ENCODE peak calls at places on chromosome 6, in five cellular contexts. P, G, K, L and O are unnamed samples.

GRCh38 chr6:41302638-41303037 is 16.2 kb upstream of the TREM1 start:
- DNase-seq in P (no peak), G (no peak), K (no peak), L (no peak), O (no peak)

GRCh38 chr6:82283771-82284420 is 36.4 kb upstream of the IBTK start:
- DNase-seq in P (no peak), G (no peak), K (no peak), L (no peak), O (no peak)

GRCh38 chr6:74479420-74479819 is 726.4 kb downstream of the COL12A1 start:
- DNase-seq in P (no peak), G (no peak), K (no peak), L (no peak), O (no peak)

GRCh38 chr6:21135484-21136005 is 458.0 kb upstream of the SOX4 start:
- DNase-seq in P (no peak), G (no peak), K (no peak), L (no peak), O (no peak)

GRCh38 chr6:15499591-15499990 is 163.2 kb downstream of the DTNBP1 start:
- DNase-seq in P (no peak), G (no peak), K (no peak), L (no peak), O (no peak)

GRCh38 chr6:57173056-57173885 is 1.1 kb downstream of the BAG2 start:
- DNase-seq in P (peak; percentile 24), G (no peak), K (peak; percentile 59), L (no peak), O (peak; percentile 36)

GRCh38 chr6:45377555-45378323 is at the start of gene SUPT3H:
- DNase-seq in P (peak; percentile 93), G (peak; percentile 94), K (peak; percentile 99), L (peak; percentile 56), O (peak; percentile 95)

GRCh38 chr6:74480561-74480960 is 725.3 kb downstream of the COL12A1 start:
- DNase-seq in P (peak; percentile 50), G (no peak), K (no peak), L (no peak), O (no peak)

GRCh38 chr6:156912431-156912830 is 135.3 kb downstream of the ARID1B start:
- DNase-seq in P (no peak), G (no peak), K (peak; percentile 42), L (no peak), O (peak; percentile 44)

GRCh38 chr6:100979269-100979668 is 98.1 kb upstream of the ASCC3 start:
- DNase-seq in P (no peak), G (no peak), K (no peak), L (no peak), O (no peak)

GRCh38 chr6:36616888-36617521 is 22.8 kb downstream of the SRSF3 start:
- DNase-seq in P (no peak), G (peak; percentile 82), K (no peak), L (no peak), O (peak; percentile 87)

GRCh38 chr6:16432075-16433032 is 194.0 kb downstream of the GMPR start:
- DNase-seq in P (peak; percentile 83), G (no peak), K (no peak), L (peak; percentile 77), O (no peak)

GRCh38 chr6:80269331-80269730 is 162.9 kb downstream of the BCKDHB start:
- DNase-seq in P (no peak), G (no peak), K (no peak), L (no peak), O (no peak)

GRCh38 chr6:36368921-36369880 is 18.3 kb downstream of the ETV7 start:
- DNase-seq in P (peak; percentile 83), G (no peak), K (peak; percentile 33), L (no peak), O (no peak)

GRCh38 chr6:107743311-107743710 is 80.8 kb downstream of the SCML4 start:
- DNase-seq in P (no peak), G (no peak), K (no peak), L (no peak), O (no peak)

GRCh38 chr6:21189721-21190120 is 403.8 kb upstream of the SOX4 start:
- DNase-seq in P (no peak), G (no peak), K (no peak), L (no peak), O (no peak)

GRCh38 chr6:47146426-47147174 is 104.5 kb upstream of the ADGRF1 start:
- DNase-seq in P (peak; percentile 43), G (no peak), K (no peak), L (no peak), O (no peak)

GRCh38 chr6:74834967-74835366 is 370.9 kb downstream of the COL12A1 start:
- DNase-seq in P (no peak), G (no peak), K (no peak), L (no peak), O (no peak)

GRCh38 chr6:44190712-44191111 is 26.0 kb upstream of the MYMX start:
- DNase-seq in P (no peak), G (no peak), K (no peak), L (peak; percentile 27), O (no peak)

GRCh38 chr6:3382399-3383279 is 74.2 kb downstream of the SLC22A23 start:
- DNase-seq in P (peak; percentile 14), G (peak; percentile 53), K (peak; percentile 51), L (no peak), O (no peak)

GRCh38 chr6:105409734-105410133 is 6.9 kb upstream of the PREP start:
- DNase-seq in P (no peak), G (no peak), K (no peak), L (no peak), O (no peak)

GRCh38 chr6:125102411-125102810 is 51.2 kb upstream of the TPD52L1 start:
- DNase-seq in P (peak; percentile 10), G (no peak), K (no peak), L (no peak), O (no peak)

GRCh38 chr6:100891079-100891478 is 9.9 kb upstream of the ASCC3 start:
- DNase-seq in P (no peak), G (no peak), K (no peak), L (no peak), O (peak; percentile 8)

GRCh38 chr6:9205645-9206044 is 770.3 kb upstream of the SLC35B3 start:
- DNase-seq in P (no peak), G (no peak), K (no peak), L (no peak), O (no peak)

GRCh38 chr6:82906489-82906888 is 159.2 kb downstream of the UBE3D start:
- DNase-seq in P (peak; percentile 50), G (no peak), K (peak; percentile 13), L (no peak), O (no peak)

GRCh38 chr6:46876126-46876525 is 45.6 kb downstream of the ADGRF5 start:
- DNase-seq in P (no peak), G (no peak), K (no peak), L (no peak), O (no peak)

GRCh38 chr6:158033077-158033750 is 51.6 kb downstream of the SYNJ2 start:
- DNase-seq in P (no peak), G (no peak), K (no peak), L (no peak), O (no peak)

GRCh38 chr6:44704240-44705150 is 317.0 kb downstream of the CDC5L start:
- DNase-seq in P (no peak), G (no peak), K (no peak), L (peak; percentile 71), O (no peak)

GRCh38 chr6:37878150-37878710 is 58.7 kb downstream of the ZFAND3 start:
- DNase-seq in P (peak; percentile 42), G (no peak), K (no peak), L (no peak), O (no peak)

GRCh38 chr6:13624871-13625288 is 9.7 kb downstream of the NOL7 start:
- DNase-seq in P (peak; percentile 44), G (peak; percentile 56), K (peak; percentile 75), L (no peak), O (peak; percentile 53)

GRCh38 chr6:116596815-116597214 is 19.5 kb upstream of the RSPH4A start:
- DNase-seq in P (peak; percentile 42), G (peak; percentile 5), K (peak; percentile 34), L (no peak), O (no peak)

GRCh38 chr6:160520043-160520904 is 143.8 kb downstream of the LPA start:
- DNase-seq in P (peak; percentile 34), G (peak; percentile 71), K (peak; percentile 86), L (no peak), O (peak; percentile 79)
- TF ChIP-seq CTCF in P (no peak), G (peak; percentile 74), K (peak; percentile 4), L (no peak), O (peak; percentile 97)

GRCh38 chr6:111260570-111261298 is 173.4 kb downstream of the SLC16A10 start:
- DNase-seq in P (peak; percentile 53), G (no peak), K (peak; percentile 46), L (no peak), O (no peak)
- TF ChIP-seq RCOR1 in P (no peak), G (no peak), K (no peak), L (no peak), O (no peak)

GRCh38 chr6:169865346-169866139 is 114.1 kb downstream of the ERMARD start:
- DNase-seq in P (no peak), G (no peak), K (no peak), L (no peak), O (no peak)

GRCh38 chr6:169862464-169863148 is 111.2 kb downstream of the ERMARD start:
- DNase-seq in P (no peak), G (no peak), K (no peak), L (no peak), O (no peak)

GRCh38 chr6:169863149-169863525 is 111.7 kb downstream of the ERMARD start:
- DNase-seq in P (no peak), G (no peak), K (no peak), L (no peak), O (no peak)

GRCh38 chr6:169864148-169865030 is 113.0 kb downstream of the ERMARD start:
- DNase-seq in P (no peak), G (no peak), K (no peak), L (no peak), O (no peak)

GRCh38 chr6:169863710-169864109 is 112.3 kb downstream of the ERMARD start:
- DNase-seq in P (no peak), G (no peak), K (no peak), L (no peak), O (no peak)
- H3K4me3 ChIP-seq in P (no peak overlapping the region), G (no peak overlapping the region), K (no peak overlapping the region), L (no peak overlapping the region), O (no peak overlapping the region)

GRCh38 chr6:71383476-71383875 is 94.9 kb downstream of the OGFRL1 start:
- DNase-seq in P (no peak), G (no peak), K (no peak), L (no peak), O (no peak)
- TF ChIP-seq CTCF in P (no peak), G (no peak), K (no peak), L (no peak), O (no peak)

GRCh38 chr6:30061766-30062458 is 847 bp downstream of the POLR1H start:
- DNase-seq in P (peak; percentile 17), G (no peak), K (peak; percentile 60), L (no peak), O (peak; percentile 38)
- TF ChIP-seq RCOR1 in P (no peak), G (no peak), K (no peak), L (no peak), O (no peak)

DNA sequence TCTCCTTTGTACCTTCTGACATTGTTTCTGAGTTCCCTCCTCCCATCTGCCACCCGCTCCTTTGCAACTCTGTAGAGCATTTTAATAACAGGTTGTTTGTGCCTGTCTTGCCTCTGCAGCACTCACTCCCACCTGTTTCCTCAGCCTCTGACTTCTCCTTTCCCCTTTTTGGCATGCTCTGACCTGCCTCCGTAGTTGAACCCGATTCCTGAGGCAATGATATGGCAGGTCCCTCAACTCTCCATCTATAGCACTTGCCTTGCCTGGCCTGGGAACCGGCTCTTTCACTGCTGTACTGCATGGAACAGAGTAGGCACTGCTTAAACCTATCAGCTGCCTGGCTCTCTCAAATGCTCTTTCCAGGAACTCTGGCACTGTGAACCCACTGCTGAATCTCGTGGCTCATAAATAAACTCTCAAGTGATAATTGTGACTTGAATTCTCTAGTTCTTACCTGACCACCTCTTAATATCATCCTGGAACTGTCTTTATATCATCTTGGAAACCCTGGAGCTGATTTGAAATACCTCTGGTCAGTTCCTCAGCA is 50.3 kb downstream of the UTRN start:
- DNase-seq in P (no peak), G (no peak), K (no peak), L (no peak), O (no peak)
- H3K4me3 ChIP-seq in P (no peak overlapping the region), G (no peak overlapping the region), K (no peak overlapping the region), L (peak overlapping the region; percentile 3), O (no peak overlapping the region)